ENCODE peak calls at places on chromosomes 7 and 10, in seven cellular contexts. A is GM23248; G is colonic mucosa; Q is thoracic aorta; P is tibial artery; W is CD8-positive, alpha-beta T cell; U is fibroblast of lung. M is an unnamed sample.

GRCh38 chr10:110918633-110919348 is at the start of gene BBIP1:
- DNase-seq in A (peak; percentile 100), U (peak; percentile 100), G (no peak), W (no peak), Q (peak; percentile 98), P (no peak), M (no peak)

GRCh38 chr7:1811850-1812692 is 142.0 kb downstream of the ELFN1 start:
- DNase-seq in W (no peak), Q (no peak), G (no peak), A (no peak), P (no peak), U (no peak), M (no peak)

GRCh38 chr7:27576360-27576944 is 86.2 kb downstream of the HIBADH start:
- DNase-seq in W (no peak), Q (no peak), P (no peak), G (no peak), A (peak; percentile 56), U (peak; percentile 66), M (no peak)

GRCh38 chr7:229184-229964 is 37.0 kb downstream of the FAM20C start:
- DNase-seq in Q (peak; percentile 90), A (peak; percentile 97), G (peak; percentile 41), W (no peak), U (peak; percentile 97), P (peak; percentile 92), M (no peak)

GRCh38 chr10:132707121-132707775 is 78.7 kb downstream of the NKX6-2 start:
- DNase-seq in P (no peak), Q (no peak), A (no peak), W (no peak), G (peak; percentile 78), U (no peak), M (no peak)

GRCh38 chr10:48667960-48668541 is 16.6 kb upstream of the WDFY4 start:
- DNase-seq in A (no peak), U (no peak), Q (no peak), G (no peak), W (no peak), P (no peak), M (no peak)

GRCh38 chr7:121081327-121081936 is 92.9 kb downstream of the CPED1 start:
- DNase-seq in A (peak; percentile 83), P (no peak), W (no peak), Q (no peak), U (peak; percentile 93), G (no peak), M (no peak)

GRCh38 chr7:110358028-110358427 is 732.9 kb upstream of the LRRN3 start:
- DNase-seq in A (no peak), U (peak; percentile 51), W (no peak), Q (no peak), G (no peak), P (no peak), M (no peak)

GRCh38 chr7:134553976-134554375 is 5.1 kb downstream of the AKR1B15 start:
- DNase-seq in P (no peak), U (no peak), Q (no peak), A (peak; percentile 7), W (no peak), G (no peak), M (no peak)

GRCh38 chr7:116395125-116395791 is 104.3 kb upstream of the CAV2 start:
- DNase-seq in A (peak; percentile 94), G (no peak), P (peak; percentile 23), U (peak; percentile 78), W (no peak), Q (no peak), M (no peak)

GRCh38 chr10:48600645-48601505 is 4.0 kb downstream of the ARHGAP22 start:
- DNase-seq in A (no peak), G (peak; percentile 4), W (no peak), P (no peak), Q (no peak), U (no peak), M (no peak)

GRCh38 chr7:2633538-2634264 is 1.9 kb downstream of the TTYH3 start:
- DNase-seq in A (peak; percentile 97), U (peak; percentile 87), Q (peak; percentile 49), W (no peak), G (no peak), P (peak; percentile 62), M (no peak)

GRCh38 chr7:103958284-103958818 is 31.1 kb downstream of the RELN start:
- DNase-seq in U (no peak), Q (no peak), A (no peak), P (no peak), G (no peak), W (no peak), M (no peak)

GRCh38 chr10:93579089-93579488 is 12.6 kb downstream of the FFAR4 start:
- DNase-seq in P (no peak), W (no peak), G (peak; percentile 52), Q (no peak), A (no peak), U (no peak), M (no peak)

GRCh38 chr7:47938574-47939165 is 9.6 kb downstream of the PKD1L1 start:
- DNase-seq in G (no peak), U (peak; percentile 15), W (no peak), Q (no peak), P (no peak), A (no peak), M (no peak)

GRCh38 chr10:48601789-48602188 is 3.1 kb downstream of the ARHGAP22 start:
- DNase-seq in Q (no peak), W (no peak), A (no peak), P (no peak), U (no peak), G (no peak), M (no peak)

GRCh38 chr7:43769791-43770465 is 11.4 kb downstream of the BLVRA start:
- DNase-seq in Q (no peak), U (no peak), A (no peak), P (no peak), W (no peak), G (no peak), M (no peak)

GRCh38 chr7:43771128-43771527 is 12.6 kb downstream of the BLVRA start:
- DNase-seq in W (no peak), P (no peak), A (no peak), G (no peak), Q (no peak), U (no peak), M (no peak)

GRCh38 chr7:43768201-43768893 is 9.9 kb downstream of the BLVRA start:
- DNase-seq in P (no peak), G (no peak), W (no peak), U (no peak), Q (no peak), A (no peak), M (no peak)

GRCh38 chr7:43767311-43767710 is 8.8 kb downstream of the BLVRA start:
- DNase-seq in W (no peak), U (no peak), Q (no peak), A (no peak), G (no peak), P (no peak), M (no peak)

GRCh38 chr7:43768894-43769272 is 10.4 kb downstream of the BLVRA start:
- DNase-seq in P (no peak), A (no peak), G (no peak), Q (no peak), U (no peak), W (no peak), M (no peak)
- H3K27me3 ChIP-seq in P (no peaks in the 10 kb centered on the region), A (no peaks in the 10 kb centered on the region), G (no peaks in the 10 kb centered on the region), Q (no peaks in the 10 kb centered on the region), U (no peaks in the 10 kb centered on the region), W (no peaks in the 10 kb centered on the region), M (no peaks in the 10 kb centered on the region)

GRCh38 chr10:121683803-121684202 is 85.6 kb upstream of the FGFR2 start:
- DNase-seq in P (no peak), W (no peak), G (no peak), Q (no peak), A (no peak), U (no peak), M (no peak)

GRCh38 chr10:121687094-121687850 is 89.0 kb upstream of the FGFR2 start:
- DNase-seq in Q (no peak), A (no peak), P (no peak), U (no peak), G (no peak), W (no peak), M (no peak)

GRCh38 chr10:121683366-121683765 is 85.1 kb upstream of the FGFR2 start:
- DNase-seq in G (no peak), W (no peak), Q (no peak), U (no peak), P (no peak), A (no peak), M (no peak)

GRCh38 chr10:121681982-121682687 is 83.9 kb upstream of the FGFR2 start:
- DNase-seq in Q (no peak), G (no peak), A (no peak), W (no peak), P (no peak), U (no peak), M (no peak)

DNA sequence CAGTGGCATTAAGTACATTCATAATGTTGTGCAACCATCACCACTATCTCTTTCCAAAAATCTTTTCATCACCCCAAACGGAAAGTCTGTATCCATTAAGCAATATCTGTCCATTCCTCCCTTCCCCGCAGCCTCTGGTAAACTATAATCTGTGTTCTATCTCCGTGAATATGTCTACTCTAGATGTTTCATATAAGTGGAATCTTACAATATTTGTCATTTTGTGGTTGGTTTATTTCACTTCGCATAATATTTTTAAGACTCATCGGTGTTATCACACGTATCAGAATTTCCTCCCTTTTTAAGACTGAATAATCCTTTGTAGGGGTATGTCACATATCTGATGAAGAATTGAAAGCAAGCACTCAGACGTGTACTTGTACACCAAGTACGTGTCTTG is 86.0 kb upstream of the FGFR2 start:
- DNase-seq in A (no peak), G (no peak), P (no peak), U (peak; percentile 4), Q (no peak), W (no peak), M (no peak)
- H3K4me1 ChIP-seq in A (no peaks in the 10 kb centered on the region), G (no peaks in the 10 kb centered on the region), P (no peaks in the 10 kb centered on the region), U (no peaks in the 10 kb centered on the region), Q (no peaks in the 10 kb centered on the region), W (no peaks in the 10 kb centered on the region), M (no peaks in the 10 kb centered on the region)

DNA sequence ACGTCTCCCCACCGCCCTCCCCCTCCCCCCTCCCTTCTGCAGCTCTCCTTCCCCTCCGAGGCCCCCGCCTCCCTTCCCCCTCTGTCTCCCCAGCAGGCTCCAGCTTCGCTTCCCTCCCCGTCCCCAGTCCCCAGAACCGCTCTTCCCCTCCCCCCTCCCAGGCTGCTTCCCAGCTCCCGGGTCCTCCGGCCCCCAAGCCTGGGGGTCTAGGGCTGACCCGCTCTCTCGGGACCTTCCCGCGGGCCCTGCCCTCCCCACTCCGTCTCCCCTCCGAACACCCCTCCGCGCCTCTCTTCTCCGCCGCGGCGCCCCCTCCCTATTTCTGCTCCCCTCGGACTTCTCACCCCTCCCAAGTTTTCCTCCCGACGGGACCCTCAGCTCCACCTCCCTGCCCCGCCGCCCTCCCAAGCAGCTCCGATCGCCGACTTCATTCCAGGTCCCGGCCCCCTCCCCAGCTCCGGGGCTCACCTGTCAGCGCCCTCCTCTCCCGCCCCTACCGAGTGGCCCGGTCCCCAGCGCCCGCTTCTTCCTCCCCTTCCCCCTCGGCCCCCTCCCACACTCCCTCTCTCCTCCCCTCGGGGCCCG is 1.1 kb downstream of the ZNF467 start:
- DNase-seq in W (peak; percentile 40), A (peak; percentile 20), Q (no peak), U (no peak), P (no peak), G (peak; percentile 27), M (no peak)
- H3K27me3 ChIP-seq in W (no peaks in the 10 kb centered on the region), A (peaks cover 34% of the 10 kb centered on the region), Q (no peaks in the 10 kb centered on the region), U (peaks cover 10% of the 10 kb centered on the region), P (no peaks in the 10 kb centered on the region), G (no peaks in the 10 kb centered on the region), M (no peaks in the 10 kb centered on the region)

DNA sequence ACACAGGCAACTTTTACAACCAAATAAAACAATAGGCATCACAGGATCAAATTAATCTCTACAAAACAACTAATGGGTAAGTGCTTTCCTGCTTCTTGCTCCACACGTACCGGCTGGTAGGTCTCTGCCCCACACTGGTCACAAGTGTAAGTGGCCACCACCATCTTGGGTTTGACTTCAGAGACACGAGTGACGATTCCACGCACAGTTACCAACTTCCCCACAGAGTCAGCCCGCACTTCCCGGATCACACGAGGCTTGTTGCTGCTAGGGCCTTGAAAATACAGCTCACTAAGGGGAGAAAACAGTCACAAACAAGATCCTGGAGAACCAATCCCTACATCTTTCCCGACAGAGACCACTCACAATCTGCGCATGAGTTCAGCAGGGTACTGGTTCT is 2.3 kb downstream of the MCM7 start:
- DNase-seq in U (no peak), W (no peak), A (no peak), P (no peak), Q (no peak), G (no peak), M (no peak)
- H3K4me1 ChIP-seq in U (peaks cover 7% of the 10 kb centered on the region), W (peaks cover 27% of the 10 kb centered on the region), A (peaks cover 5% of the 10 kb centered on the region), P (peaks cover 13% of the 10 kb centered on the region), Q (peaks cover 12% of the 10 kb centered on the region), G (peaks cover 5% of the 10 kb centered on the region), M (peaks cover 11% of the 10 kb centered on the region)